ENCODE peak calls at places on chromosomes 13 and 19, in five cellular contexts. One of them, this sample, is unnamed.

GRCh38 chr19:47406711-47407416 is 12.5 kb downstream of the MEIS3 start:
- DNase-seq in activated naive CD8-positive, alpha-beta T cell treated with anti-CD3 and anti-CD28 coated beads, Interleukin-2, amount 10 ng/mL, durations not matched to agents 7 days and 5 days: peak; percentile 56
- DNase-seq in stimulated activated naive CD4-positive, alpha-beta T cell treated with Interleukin-2 at 50 U/mL for 16 hours: no peak
- DNase-seq in central memory CD8-positive, alpha-beta T cell: no peak
- DNase-seq in activated CD4-positive, CD25-positive, alpha-beta regulatory T cell: no peak
- DNase-seq in this sample: no peak

GRCh38 chr19:57560049-57560491 is 407 bp upstream of the ZNF550 start:
- DNase-seq in activated naive CD8-positive, alpha-beta T cell treated with anti-CD3 and anti-CD28 coated beads, Interleukin-2, amount 10 ng/mL, durations not matched to agents 7 days and 5 days: peak; percentile 36
- DNase-seq in stimulated activated naive CD4-positive, alpha-beta T cell treated with Interleukin-2 at 50 U/mL for 16 hours: no peak
- DNase-seq in central memory CD8-positive, alpha-beta T cell: no peak
- DNase-seq in activated CD4-positive, CD25-positive, alpha-beta regulatory T cell: no peak
- DNase-seq in this sample: no peak

GRCh38 chr19:5286465-5287029 is 54.1 kb downstream of the PTPRS start:
- DNase-seq in activated naive CD8-positive, alpha-beta T cell treated with anti-CD3 and anti-CD28 coated beads, Interleukin-2, amount 10 ng/mL, durations not matched to agents 7 days and 5 days: no peak
- DNase-seq in stimulated activated naive CD4-positive, alpha-beta T cell treated with Interleukin-2 at 50 U/mL for 16 hours: no peak
- DNase-seq in central memory CD8-positive, alpha-beta T cell: no peak
- DNase-seq in activated CD4-positive, CD25-positive, alpha-beta regulatory T cell: no peak
- DNase-seq in this sample: no peak

GRCh38 chr19:1163934-1164683 is 10.0 kb downstream of the SBNO2 start:
- DNase-seq in activated naive CD8-positive, alpha-beta T cell treated with anti-CD3 and anti-CD28 coated beads, Interleukin-2, amount 10 ng/mL, durations not matched to agents 7 days and 5 days: no peak
- DNase-seq in stimulated activated naive CD4-positive, alpha-beta T cell treated with Interleukin-2 at 50 U/mL for 16 hours: no peak
- DNase-seq in central memory CD8-positive, alpha-beta T cell: no peak
- DNase-seq in activated CD4-positive, CD25-positive, alpha-beta regulatory T cell: no peak
- DNase-seq in this sample: no peak

GRCh38 chr19:19464339-19465098 is 50.8 kb downstream of the TSSK6 start:
- DNase-seq in activated naive CD8-positive, alpha-beta T cell treated with anti-CD3 and anti-CD28 coated beads, Interleukin-2, amount 10 ng/mL, durations not matched to agents 7 days and 5 days: no peak
- DNase-seq in stimulated activated naive CD4-positive, alpha-beta T cell treated with Interleukin-2 at 50 U/mL for 16 hours: no peak
- DNase-seq in central memory CD8-positive, alpha-beta T cell: no peak
- DNase-seq in activated CD4-positive, CD25-positive, alpha-beta regulatory T cell: no peak
- DNase-seq in this sample: no peak

GRCh38 chr13:100130092-100130491 is 41.2 kb downstream of the PCCA start:
- DNase-seq in activated naive CD8-positive, alpha-beta T cell treated with anti-CD3 and anti-CD28 coated beads, Interleukin-2, amount 10 ng/mL, durations not matched to agents 7 days and 5 days: no peak
- DNase-seq in stimulated activated naive CD4-positive, alpha-beta T cell treated with Interleukin-2 at 50 U/mL for 16 hours: no peak
- DNase-seq in central memory CD8-positive, alpha-beta T cell: no peak
- DNase-seq in activated CD4-positive, CD25-positive, alpha-beta regulatory T cell: no peak
- DNase-seq in this sample: no peak

GRCh38 chr19:40701758-40702157 is 11.3 kb upstream of the NUMBL start:
- DNase-seq in activated naive CD8-positive, alpha-beta T cell treated with anti-CD3 and anti-CD28 coated beads, Interleukin-2, amount 10 ng/mL, durations not matched to agents 7 days and 5 days: no peak
- DNase-seq in stimulated activated naive CD4-positive, alpha-beta T cell treated with Interleukin-2 at 50 U/mL for 16 hours: no peak
- DNase-seq in central memory CD8-positive, alpha-beta T cell: no peak
- DNase-seq in activated CD4-positive, CD25-positive, alpha-beta regulatory T cell: no peak
- DNase-seq in this sample: no peak

GRCh38 chr19:31330237-31330636 is 19.0 kb downstream of the TSHZ3 start:
- DNase-seq in activated naive CD8-positive, alpha-beta T cell treated with anti-CD3 and anti-CD28 coated beads, Interleukin-2, amount 10 ng/mL, durations not matched to agents 7 days and 5 days: no peak
- DNase-seq in stimulated activated naive CD4-positive, alpha-beta T cell treated with Interleukin-2 at 50 U/mL for 16 hours: no peak
- DNase-seq in central memory CD8-positive, alpha-beta T cell: no peak
- DNase-seq in activated CD4-positive, CD25-positive, alpha-beta regulatory T cell: no peak
- DNase-seq in this sample: no peak

GRCh38 chr13:51330741-51331140 is 8.8 kb upstream of the SERPINE3 start:
- DNase-seq in activated naive CD8-positive, alpha-beta T cell treated with anti-CD3 and anti-CD28 coated beads, Interleukin-2, amount 10 ng/mL, durations not matched to agents 7 days and 5 days: no peak
- DNase-seq in stimulated activated naive CD4-positive, alpha-beta T cell treated with Interleukin-2 at 50 U/mL for 16 hours: no peak
- DNase-seq in central memory CD8-positive, alpha-beta T cell: no peak
- DNase-seq in activated CD4-positive, CD25-positive, alpha-beta regulatory T cell: no peak
- DNase-seq in this sample: no peak

GRCh38 chr19:58511353-58512208 is at the start of gene SLC27A5:
- DNase-seq in activated naive CD8-positive, alpha-beta T cell treated with anti-CD3 and anti-CD28 coated beads, Interleukin-2, amount 10 ng/mL, durations not matched to agents 7 days and 5 days: peak; percentile 31
- DNase-seq in stimulated activated naive CD4-positive, alpha-beta T cell treated with Interleukin-2 at 50 U/mL for 16 hours: no peak
- DNase-seq in central memory CD8-positive, alpha-beta T cell: no peak
- DNase-seq in activated CD4-positive, CD25-positive, alpha-beta regulatory T cell: no peak
- DNase-seq in this sample: no peak

GRCh38 chr19:6472713-6473112 is 8.6 kb downstream of the CRB3 start:
- DNase-seq in activated naive CD8-positive, alpha-beta T cell treated with anti-CD3 and anti-CD28 coated beads, Interleukin-2, amount 10 ng/mL, durations not matched to agents 7 days and 5 days: no peak
- DNase-seq in stimulated activated naive CD4-positive, alpha-beta T cell treated with Interleukin-2 at 50 U/mL for 16 hours: no peak
- DNase-seq in central memory CD8-positive, alpha-beta T cell: no peak
- DNase-seq in activated CD4-positive, CD25-positive, alpha-beta regulatory T cell: no peak
- DNase-seq in this sample: no peak

GRCh38 chr19:45643927-45644771 is 5.0 kb upstream of the EML2 start:
- DNase-seq in activated naive CD8-positive, alpha-beta T cell treated with anti-CD3 and anti-CD28 coated beads, Interleukin-2, amount 10 ng/mL, durations not matched to agents 7 days and 5 days: no peak
- DNase-seq in stimulated activated naive CD4-positive, alpha-beta T cell treated with Interleukin-2 at 50 U/mL for 16 hours: no peak
- DNase-seq in central memory CD8-positive, alpha-beta T cell: no peak
- DNase-seq in activated CD4-positive, CD25-positive, alpha-beta regulatory T cell: no peak
- DNase-seq in this sample: no peak

GRCh38 chr13:113854238-113855011 is 9.5 kb downstream of the GAS6 start:
- DNase-seq in activated naive CD8-positive, alpha-beta T cell treated with anti-CD3 and anti-CD28 coated beads, Interleukin-2, amount 10 ng/mL, durations not matched to agents 7 days and 5 days: peak; percentile 36
- DNase-seq in stimulated activated naive CD4-positive, alpha-beta T cell treated with Interleukin-2 at 50 U/mL for 16 hours: no peak
- DNase-seq in central memory CD8-positive, alpha-beta T cell: no peak
- DNase-seq in activated CD4-positive, CD25-positive, alpha-beta regulatory T cell: no peak
- DNase-seq in this sample: peak; percentile 9

GRCh38 chr13:60327551-60327950 is 69.5 kb upstream of the TDRD3 start:
- DNase-seq in activated naive CD8-positive, alpha-beta T cell treated with anti-CD3 and anti-CD28 coated beads, Interleukin-2, amount 10 ng/mL, durations not matched to agents 7 days and 5 days: no peak
- DNase-seq in stimulated activated naive CD4-positive, alpha-beta T cell treated with Interleukin-2 at 50 U/mL for 16 hours: no peak
- DNase-seq in central memory CD8-positive, alpha-beta T cell: no peak
- DNase-seq in activated CD4-positive, CD25-positive, alpha-beta regulatory T cell: no peak
- DNase-seq in this sample: no peak

GRCh38 chr19:14113762-14114414 is 3.7 kb downstream of the PRKACA start:
- DNase-seq in activated naive CD8-positive, alpha-beta T cell treated with anti-CD3 and anti-CD28 coated beads, Interleukin-2, amount 10 ng/mL, durations not matched to agents 7 days and 5 days: peak; percentile 69
- DNase-seq in stimulated activated naive CD4-positive, alpha-beta T cell treated with Interleukin-2 at 50 U/mL for 16 hours: peak; percentile 17
- DNase-seq in central memory CD8-positive, alpha-beta T cell: peak; percentile 18
- DNase-seq in activated CD4-positive, CD25-positive, alpha-beta regulatory T cell: peak; percentile 29
- DNase-seq in this sample: no peak

GRCh38 chr13:21466527-21466926 is 7.4 kb upstream of the ZDHHC20 start:
- DNase-seq in activated naive CD8-positive, alpha-beta T cell treated with anti-CD3 and anti-CD28 coated beads, Interleukin-2, amount 10 ng/mL, durations not matched to agents 7 days and 5 days: no peak
- DNase-seq in stimulated activated naive CD4-positive, alpha-beta T cell treated with Interleukin-2 at 50 U/mL for 16 hours: no peak
- DNase-seq in central memory CD8-positive, alpha-beta T cell: no peak
- DNase-seq in activated CD4-positive, CD25-positive, alpha-beta regulatory T cell: no peak
- DNase-seq in this sample: no peak

GRCh38 chr19:8681345-8682021 is 17.1 kb downstream of the ACTL9 start:
- DNase-seq in activated naive CD8-positive, alpha-beta T cell treated with anti-CD3 and anti-CD28 coated beads, Interleukin-2, amount 10 ng/mL, durations not matched to agents 7 days and 5 days: no peak
- DNase-seq in stimulated activated naive CD4-positive, alpha-beta T cell treated with Interleukin-2 at 50 U/mL for 16 hours: no peak
- DNase-seq in central memory CD8-positive, alpha-beta T cell: no peak
- DNase-seq in activated CD4-positive, CD25-positive, alpha-beta regulatory T cell: no peak
- DNase-seq in this sample: no peak

GRCh38 chr13:80605743-80606142 is 264.8 kb upstream of the SPRY2 start:
- DNase-seq in activated naive CD8-positive, alpha-beta T cell treated with anti-CD3 and anti-CD28 coated beads, Interleukin-2, amount 10 ng/mL, durations not matched to agents 7 days and 5 days: no peak
- DNase-seq in stimulated activated naive CD4-positive, alpha-beta T cell treated with Interleukin-2 at 50 U/mL for 16 hours: no peak
- DNase-seq in central memory CD8-positive, alpha-beta T cell: no peak
- DNase-seq in activated CD4-positive, CD25-positive, alpha-beta regulatory T cell: no peak
- DNase-seq in this sample: no peak

GRCh38 chr13:63481334-63481733 is 2065.7 kb upstream of the PCDH20 start:
- DNase-seq in activated naive CD8-positive, alpha-beta T cell treated with anti-CD3 and anti-CD28 coated beads, Interleukin-2, amount 10 ng/mL, durations not matched to agents 7 days and 5 days: no peak
- DNase-seq in stimulated activated naive CD4-positive, alpha-beta T cell treated with Interleukin-2 at 50 U/mL for 16 hours: no peak
- DNase-seq in central memory CD8-positive, alpha-beta T cell: no peak
- DNase-seq in activated CD4-positive, CD25-positive, alpha-beta regulatory T cell: no peak
- DNase-seq in this sample: no peak

GRCh38 chr13:75186384-75186783 is 295.6 kb downstream of the TBC1D4 start:
- DNase-seq in activated naive CD8-positive, alpha-beta T cell treated with anti-CD3 and anti-CD28 coated beads, Interleukin-2, amount 10 ng/mL, durations not matched to agents 7 days and 5 days: no peak
- DNase-seq in stimulated activated naive CD4-positive, alpha-beta T cell treated with Interleukin-2 at 50 U/mL for 16 hours: no peak
- DNase-seq in central memory CD8-positive, alpha-beta T cell: no peak
- DNase-seq in activated CD4-positive, CD25-positive, alpha-beta regulatory T cell: no peak
- DNase-seq in this sample: no peak

GRCh38 chr19:55251296-55252081 is 7.3 kb downstream of the PPP6R1 start:
- DNase-seq in activated naive CD8-positive, alpha-beta T cell treated with anti-CD3 and anti-CD28 coated beads, Interleukin-2, amount 10 ng/mL, durations not matched to agents 7 days and 5 days: no peak
- DNase-seq in stimulated activated naive CD4-positive, alpha-beta T cell treated with Interleukin-2 at 50 U/mL for 16 hours: peak; percentile 33
- DNase-seq in central memory CD8-positive, alpha-beta T cell: no peak
- DNase-seq in activated CD4-positive, CD25-positive, alpha-beta regulatory T cell: no peak
- DNase-seq in this sample: no peak

GRCh38 chr19:52190679-52191293 is 934 bp downstream of the PPP2R1A start:
- DNase-seq in activated naive CD8-positive, alpha-beta T cell treated with anti-CD3 and anti-CD28 coated beads, Interleukin-2, amount 10 ng/mL, durations not matched to agents 7 days and 5 days: no peak
- DNase-seq in stimulated activated naive CD4-positive, alpha-beta T cell treated with Interleukin-2 at 50 U/mL for 16 hours: no peak
- DNase-seq in central memory CD8-positive, alpha-beta T cell: no peak
- DNase-seq in activated CD4-positive, CD25-positive, alpha-beta regulatory T cell: no peak
- DNase-seq in this sample: no peak

GRCh38 chr13:45416521-45417125 is 1.6 kb downstream of the SLC25A30 start:
- DNase-seq in activated naive CD8-positive, alpha-beta T cell treated with anti-CD3 and anti-CD28 coated beads, Interleukin-2, amount 10 ng/mL, durations not matched to agents 7 days and 5 days: no peak
- DNase-seq in stimulated activated naive CD4-positive, alpha-beta T cell treated with Interleukin-2 at 50 U/mL for 16 hours: no peak
- DNase-seq in central memory CD8-positive, alpha-beta T cell: no peak
- DNase-seq in activated CD4-positive, CD25-positive, alpha-beta regulatory T cell: no peak
- DNase-seq in this sample: no peak

GRCh38 chr19:43739836-43740235 is 14.9 kb downstream of the SMG9 start:
- DNase-seq in activated naive CD8-positive, alpha-beta T cell treated with anti-CD3 and anti-CD28 coated beads, Interleukin-2, amount 10 ng/mL, durations not matched to agents 7 days and 5 days: no peak
- DNase-seq in stimulated activated naive CD4-positive, alpha-beta T cell treated with Interleukin-2 at 50 U/mL for 16 hours: no peak
- DNase-seq in central memory CD8-positive, alpha-beta T cell: no peak
- DNase-seq in activated CD4-positive, CD25-positive, alpha-beta regulatory T cell: no peak
- DNase-seq in this sample: no peak

GRCh38 chr13:113404723-113405471 is 41.0 kb upstream of the GRTP1 start:
- DNase-seq in activated naive CD8-positive, alpha-beta T cell treated with anti-CD3 and anti-CD28 coated beads, Interleukin-2, amount 10 ng/mL, durations not matched to agents 7 days and 5 days: peak; percentile 19
- DNase-seq in stimulated activated naive CD4-positive, alpha-beta T cell treated with Interleukin-2 at 50 U/mL for 16 hours: no peak
- DNase-seq in central memory CD8-positive, alpha-beta T cell: no peak
- DNase-seq in activated CD4-positive, CD25-positive, alpha-beta regulatory T cell: no peak
- DNase-seq in this sample: no peak

This sample was measured in GM12892.